ENCODE peak calls at places on chromosomes 1 and 21, in four cellular contexts. One of them, this sample, is unnamed.

GRCh38 chr1:6267686-6268281 is 6.9 kb upstream of the GPR153 start:
- DNase-seq in GM12891: no peak
- DNase-seq in endothelial cell of umbilical vein: no peak
- DNase-seq in K562: no peak
- DNase-seq in this sample: no peak

GRCh38 chr1:43038232-43038929 is 79.7 kb upstream of the SLC2A1 start:
- DNase-seq in GM12891: no peak
- DNase-seq in endothelial cell of umbilical vein: no peak
- DNase-seq in K562: no peak
- DNase-seq in this sample: no peak

GRCh38 chr1:183163311-183163710 is 22.8 kb upstream of the LAMC2 start:
- DNase-seq in K562: no peak
- DNase-seq in GM12891: no peak
- DNase-seq in endothelial cell of umbilical vein: peak; percentile 58
- DNase-seq in this sample: peak; percentile 33

GRCh38 chr1:14815175-14815882 is 216.8 kb downstream of the KAZN start:
- DNase-seq in endothelial cell of umbilical vein: no peak
- DNase-seq in K562: no peak
- DNase-seq in GM12891: no peak
- DNase-seq in this sample: no peak

GRCh38 chr1:227333423-227333822 is 15.1 kb upstream of the CDC42BPA start:
- DNase-seq in GM12891: no peak
- DNase-seq in endothelial cell of umbilical vein: no peak
- DNase-seq in K562: no peak
- DNase-seq in this sample: no peak

GRCh38 chr1:84428220-84428619 is 29.9 kb downstream of the DNASE2B start:
- DNase-seq in endothelial cell of umbilical vein: no peak
- DNase-seq in K562: no peak
- DNase-seq in GM12891: no peak
- DNase-seq in this sample: no peak

GRCh38 chr21:32316363-32317215 is 17.9 kb downstream of the MRAP start:
- DNase-seq in GM12891: no peak
- DNase-seq in endothelial cell of umbilical vein: no peak
- DNase-seq in K562: no peak
- DNase-seq in this sample: no peak

GRCh38 chr1:119139393-119139792 is 1.1 kb downstream of the WARS2 start:
- DNase-seq in K562: no peak
- DNase-seq in endothelial cell of umbilical vein: no peak
- DNase-seq in GM12891: no peak
- DNase-seq in this sample: no peak

GRCh38 chr1:23581219-23581618 is 21.9 kb upstream of the ID3 start:
- DNase-seq in endothelial cell of umbilical vein: peak; percentile 85
- DNase-seq in GM12891: no peak
- DNase-seq in K562: no peak
- DNase-seq in this sample: no peak

GRCh38 chr1:201396859-201397464 is 2.2 kb downstream of the LAD1 start:
- DNase-seq in GM12891: no peak
- DNase-seq in K562: no peak
- DNase-seq in endothelial cell of umbilical vein: no peak
- DNase-seq in this sample: peak; percentile 60

GRCh38 chr1:115839706-115840095 is 1.2 kb downstream of the NHLH2 start:
- DNase-seq in endothelial cell of umbilical vein: no peak
- DNase-seq in K562: no peak
- DNase-seq in GM12891: no peak
- DNase-seq in this sample: no peak

GRCh38 chr1:115173151-115173550 is 83.8 kb upstream of the TSPAN2 start:
- DNase-seq in endothelial cell of umbilical vein: no peak
- DNase-seq in GM12891: no peak
- DNase-seq in K562: no peak
- DNase-seq in this sample: no peak

GRCh38 chr1:54372978-54373377 is 33.2 kb downstream of the SSBP3 start:
- DNase-seq in GM12891: peak; percentile 33
- DNase-seq in endothelial cell of umbilical vein: no peak
- DNase-seq in K562: no peak
- DNase-seq in this sample: no peak

GRCh38 chr1:55233149-55233777 is 18.1 kb upstream of the USP24 start:
- DNase-seq in endothelial cell of umbilical vein: no peak
- DNase-seq in K562: no peak
- DNase-seq in GM12891: no peak
- DNase-seq in this sample: no peak

GRCh38 chr1:93804412-93804811 is 74.6 kb downstream of the DNTTIP2 start:
- DNase-seq in GM12891: no peak
- DNase-seq in endothelial cell of umbilical vein: peak; percentile 97
- DNase-seq in K562: no peak
- DNase-seq in this sample: no peak

GRCh38 chr1:82400521-82400920 is 599.8 kb downstream of the ADGRL2 start:
- DNase-seq in endothelial cell of umbilical vein: peak; percentile 84
- DNase-seq in K562: no peak
- DNase-seq in GM12891: no peak
- DNase-seq in this sample: no peak

GRCh38 chr1:10867914-10868598 is 71.6 kb upstream of the CASZ1 start:
- DNase-seq in endothelial cell of umbilical vein: no peak
- DNase-seq in GM12891: no peak
- DNase-seq in K562: no peak
- DNase-seq in this sample: no peak

GRCh38 chr1:116988248-116988647 is 13.3 kb upstream of the CD101 start:
- DNase-seq in GM12891: no peak
- DNase-seq in endothelial cell of umbilical vein: no peak
- DNase-seq in K562: no peak
- DNase-seq in this sample: no peak

GRCh38 chr1:38690790-38691189 is 168.8 kb downstream of the RRAGC start:
- DNase-seq in GM12891: no peak
- DNase-seq in K562: no peak
- DNase-seq in endothelial cell of umbilical vein: no peak
- DNase-seq in this sample: no peak

GRCh38 chr21:35324372-35325220 is 275.5 kb upstream of the RUNX1 start:
- DNase-seq in GM12891: no peak
- DNase-seq in endothelial cell of umbilical vein: no peak
- DNase-seq in K562: no peak
- DNase-seq in this sample: peak; percentile 51

GRCh38 chr1:233244183-233244582 is 51.3 kb downstream of the PCNX2 start:
- DNase-seq in K562: no peak
- DNase-seq in GM12891: no peak
- DNase-seq in endothelial cell of umbilical vein: no peak
- DNase-seq in this sample: no peak

GRCh38 chr1:19036049-19036546 is 79.6 kb upstream of the IFFO2 start:
- DNase-seq in endothelial cell of umbilical vein: no peak
- DNase-seq in GM12891: no peak
- DNase-seq in K562: no peak
- DNase-seq in this sample: no peak

GRCh38 chr1:216670118-216670870 is 52.9 kb downstream of the ESRRG start:
- DNase-seq in endothelial cell of umbilical vein: no peak
- DNase-seq in K562: no peak
- DNase-seq in GM12891: no peak
- DNase-seq in this sample: peak; percentile 4

GRCh38 chr1:201773764-201774163 is 55.2 kb upstream of the IPO9 start:
- DNase-seq in K562: no peak
- DNase-seq in endothelial cell of umbilical vein: peak; percentile 77
- DNase-seq in GM12891: no peak
- DNase-seq in this sample: no peak

GRCh38 chr1:234969011-234969441 is 159.6 kb downstream of the TOMM20 start:
- DNase-seq in K562: no peak
- DNase-seq in endothelial cell of umbilical vein: no peak
- DNase-seq in GM12891: no peak
- DNase-seq in this sample: no peak

GRCh38 chr1:179781962-179782361 is 38.9 kb downstream of the FAM163A start:
- DNase-seq in K562: no peak
- DNase-seq in endothelial cell of umbilical vein: no peak
- DNase-seq in GM12891: no peak
- DNase-seq in this sample: no peak

GRCh38 chr1:248840946-248841345 is 2.9 kb downstream of the ZNF672 start:
- DNase-seq in endothelial cell of umbilical vein: no peak
- DNase-seq in K562: no peak
- DNase-seq in GM12891: no peak
- DNase-seq in this sample: no peak

GRCh38 chr1:156212833-156213643 is at the start of gene PMF1:
- DNase-seq in GM12891: peak; percentile 98
- DNase-seq in K562: peak; percentile 98
- DNase-seq in endothelial cell of umbilical vein: peak; percentile 98
- DNase-seq in this sample: peak; percentile 100
- TF ChIP-seq POLR2A in GM12891: peak; percentile 85
- TF ChIP-seq POLR2A in K562: peak; percentile 98
- TF ChIP-seq POLR2A in endothelial cell of umbilical vein: peak; percentile 90
- TF ChIP-seq POLR2A in this sample: peak; percentile 61

DNA sequence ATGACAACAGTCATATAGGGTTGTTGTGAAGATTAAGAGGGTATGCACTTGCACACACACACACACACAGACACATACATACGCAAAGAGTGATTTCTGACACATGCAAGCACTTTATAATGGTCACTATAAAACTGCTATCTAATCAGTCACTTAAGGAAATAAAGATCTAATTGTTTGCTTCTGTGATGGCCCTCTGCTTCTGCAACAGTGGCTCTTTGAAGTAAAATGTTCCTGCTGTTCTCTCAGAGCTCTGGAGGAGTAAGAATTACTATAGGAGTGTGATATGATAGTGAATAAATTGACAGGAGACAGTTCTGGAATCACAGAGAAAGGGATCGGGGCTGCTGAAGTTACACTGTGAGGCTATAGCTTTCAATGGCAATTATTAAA is 494.5 kb upstream of the B3GALT2 start:
- DNase-seq in K562: no peak
- DNase-seq in endothelial cell of umbilical vein: no peak
- DNase-seq in GM12891: no peak
- DNase-seq in this sample: no peak
- TF ChIP-seq POLR2A in K562: no peak
- TF ChIP-seq POLR2A in endothelial cell of umbilical vein: no peak
- TF ChIP-seq POLR2A in GM12891: no peak
- TF ChIP-seq POLR2A in this sample: no peak

GRCh38 chr1:2085080-2085479 is 34.9 kb downstream of the PRKCZ start:
- DNase-seq in GM12891: no peak
- DNase-seq in endothelial cell of umbilical vein: no peak
- DNase-seq in K562: no peak
- DNase-seq in this sample: no peak
- TF ChIP-seq POLR2A in GM12891: no peak
- TF ChIP-seq POLR2A in endothelial cell of umbilical vein: no peak
- TF ChIP-seq POLR2A in K562: no peak
- TF ChIP-seq POLR2A in this sample: no peak

DNA sequence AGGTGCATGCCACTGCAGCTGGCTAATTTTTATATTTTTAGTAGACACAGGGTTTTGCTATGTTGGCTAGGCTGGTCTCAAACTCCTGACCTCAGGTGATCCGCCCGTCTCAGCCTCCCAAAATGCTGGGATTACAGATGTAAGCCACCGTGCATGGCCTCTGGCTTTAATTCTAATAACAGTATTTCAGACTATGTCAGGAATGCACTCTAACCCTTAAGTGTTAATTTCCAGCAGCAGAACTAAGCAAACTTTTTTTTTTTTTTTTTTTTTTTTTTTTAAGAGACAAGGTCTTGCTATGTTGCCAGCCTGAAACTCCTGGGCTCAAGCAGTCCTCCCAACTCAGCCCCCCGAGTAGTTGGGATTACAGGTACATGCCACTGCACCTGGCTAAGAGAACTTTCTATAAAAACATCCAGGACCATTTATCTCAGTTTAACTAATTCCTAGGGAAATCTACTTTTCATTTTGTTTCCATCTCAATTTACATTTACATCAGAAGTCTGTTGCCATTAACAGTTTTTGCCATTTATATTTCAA is 6.5 kb downstream of the DCAF8 start:
- DNase-seq in GM12891: no peak
- DNase-seq in K562: no peak
- DNase-seq in endothelial cell of umbilical vein: no peak
- DNase-seq in this sample: no peak
- TF ChIP-seq POLR2A in GM12891: no peak
- TF ChIP-seq POLR2A in K562: no peak
- TF ChIP-seq POLR2A in endothelial cell of umbilical vein: no peak
- TF ChIP-seq POLR2A in this sample: no peak

DNA sequence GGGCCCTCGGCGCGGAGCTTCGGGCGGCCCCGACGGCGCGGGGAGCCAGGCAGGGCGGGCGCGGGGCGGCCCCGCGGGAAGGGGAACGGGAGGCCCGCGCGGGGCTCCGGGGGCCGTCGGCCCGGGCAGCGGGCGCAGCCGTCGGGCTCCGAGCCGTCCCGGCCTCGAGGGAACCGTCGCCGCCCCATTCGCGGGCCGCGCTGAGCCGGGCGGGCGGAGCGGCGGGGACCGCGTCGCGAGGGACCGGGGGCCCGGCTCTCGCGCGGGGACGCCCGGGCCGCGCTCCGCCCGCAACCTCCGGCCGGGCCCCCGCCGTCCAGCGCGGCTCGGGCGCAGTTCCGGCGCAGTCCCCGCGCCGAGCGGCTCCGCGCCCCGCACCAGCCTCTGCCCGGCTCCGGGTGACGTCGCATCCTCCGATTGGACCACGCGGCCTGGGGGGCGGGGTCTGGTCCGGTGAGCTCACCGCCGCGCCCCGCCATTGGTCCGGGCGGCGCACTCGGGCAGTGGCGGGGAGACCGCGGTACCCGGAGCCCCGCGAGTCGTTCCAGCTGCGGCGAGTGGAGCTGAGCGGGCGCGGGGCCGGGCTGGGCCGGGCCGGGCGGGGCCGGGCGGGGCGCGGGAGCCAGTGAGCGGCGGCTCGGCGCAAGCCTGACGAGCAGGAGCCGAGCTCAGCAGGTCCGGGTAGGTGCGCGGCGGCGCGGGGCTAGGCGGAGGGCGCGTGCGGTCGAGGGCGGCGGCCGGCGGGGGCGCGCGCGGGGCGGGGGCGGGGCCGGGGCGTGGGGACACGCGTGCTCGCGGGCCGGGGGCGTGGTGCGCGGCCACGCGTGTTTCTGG is 66.7 kb upstream of the VAMP3 start:
- DNase-seq in endothelial cell of umbilical vein: peak; percentile 89
- DNase-seq in GM12891: peak; percentile 94
- DNase-seq in K562: peak; percentile 100
- DNase-seq in this sample: peak; percentile 74
- TF ChIP-seq POLR2A in endothelial cell of umbilical vein: no peak
- TF ChIP-seq POLR2A in GM12891: no peak
- TF ChIP-seq POLR2A in K562: no peak
- TF ChIP-seq POLR2A in this sample: no peak

DNA sequence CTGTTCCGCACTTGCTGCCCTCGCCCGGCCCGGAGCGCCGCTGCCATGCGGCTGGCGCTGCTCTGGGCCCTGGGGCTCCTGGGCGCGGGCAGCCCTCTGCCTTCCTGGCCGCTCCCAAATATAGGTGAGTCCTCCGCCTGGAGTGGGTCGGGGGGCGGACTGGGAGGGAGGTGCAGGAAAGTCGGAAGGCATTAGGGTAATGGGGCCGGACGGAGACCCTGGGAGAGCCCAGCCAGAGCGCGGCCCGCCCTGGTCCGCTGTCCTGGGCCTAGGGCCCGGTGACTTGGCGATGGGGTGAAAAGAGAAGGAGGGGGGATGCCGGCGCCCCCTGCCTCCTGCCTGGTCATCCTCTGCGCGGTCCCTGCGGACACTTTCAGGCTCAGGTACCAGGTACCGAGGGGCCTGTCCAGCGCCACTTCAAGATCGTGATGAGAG is 243 bp downstream of the ADAM15 start:
- DNase-seq in endothelial cell of umbilical vein: no peak
- DNase-seq in GM12891: no peak
- DNase-seq in K562: no peak
- DNase-seq in this sample: no peak
- TF ChIP-seq POLR2A in endothelial cell of umbilical vein: peak; percentile 76
- TF ChIP-seq POLR2A in GM12891: no peak
- TF ChIP-seq POLR2A in K562: peak; percentile 23
- TF ChIP-seq POLR2A in this sample: no peak